ENCODE peak calls at places on chromosome 3, in eight cellular contexts. E, X, S, V, T, N, H and Z are unnamed samples.

GRCh38 chr3:5122741-5123706 is 932 bp downstream of the ARL8B start:
- DNase-seq in X (no peak), V (no peak), S (peak), E (peak), H (peak), T (no peak), N (no peak), Z (no peak)

GRCh38 chr3:36461588-36461987 is 81.3 kb downstream of the STAC start:
- DNase-seq in H (peak), T (no peak), V (no peak), S (peak), N (no peak), X (no peak), E (peak), Z (no peak)

GRCh38 chr3:49035278-49035677 is 6.1 kb upstream of the IMPDH2 start:
- DNase-seq in V (no peak), S (no peak), H (no peak), T (no peak), E (no peak), X (no peak), N (no peak), Z (no peak)

GRCh38 chr3:193572426-193572908 is 17.8 kb upstream of the ATP13A4 start:
- DNase-seq in N (no peak), H (peak), T (no peak), E (peak), X (peak), V (no peak), S (peak), Z (no peak)

GRCh38 chr3:152505926-152506325 is 237.2 kb downstream of the MBNL1 start:
- DNase-seq in S (no peak), N (no peak), V (no peak), T (no peak), E (no peak), X (no peak), H (no peak), Z (no peak)

GRCh38 chr3:38265604-38266307 is at the start of gene SLC22A13:
- DNase-seq in N (no peak), H (no peak), X (no peak), S (no peak), E (no peak), V (no peak), T (no peak), Z (no peak)

GRCh38 chr3:76500746-76501275 is 539.1 kb upstream of the ROBO2 start:
- DNase-seq in E (peak), X (no peak), N (no peak), H (peak), T (no peak), V (no peak), S (no peak), Z (no peak)

GRCh38 chr3:17183951-17184550 is 299.3 kb downstream of the PLCL2 start:
- DNase-seq in N (no peak), H (peak), T (no peak), S (peak), E (no peak), V (no peak), X (no peak), Z (no peak)

GRCh38 chr3:16899919-16900318 is 15.2 kb downstream of the PLCL2 start:
- DNase-seq in S (no peak), X (no peak), N (no peak), T (no peak), E (no peak), H (no peak), V (no peak), Z (no peak)

GRCh38 chr3:188446014-188446413 is 292.1 kb downstream of the LPP start:
- DNase-seq in S (no peak), X (peak), E (no peak), N (no peak), V (no peak), T (no peak), H (no peak), Z (no peak)